ENCODE peak calls at places on chromosomes 12 and 14, in six cellular contexts. V is A549, I is GM12865, H is lower lobe of right lung, P is lower leg skin, S is lung. T is an unnamed sample.
A peak's percentile ranks its signal among the peaks of the same experiment; 100 is the strongest.

GRCh38 chr14:35254736-35255135 is 37.4 kb upstream of the PSMA6 start:
- DNase-seq in H (no peak), P (no peak), I (peak; percentile 62), V (no peak), S (no peak), T (no peak)

GRCh38 chr14:96162741-96163140 is 41.9 kb upstream of the BDKRB2 start:
- DNase-seq in S (no peak), H (no peak), I (no peak), P (no peak), V (no peak), T (no peak)

GRCh38 chr12:126093911-126094310 is 1028.7 kb downstream of the AACS start:
- DNase-seq in S (no peak), P (no peak), H (no peak), I (no peak), V (peak; percentile 11), T (peak; percentile 5)

GRCh38 chr12:120132863-120133385 is 16.4 kb upstream of the RAB35 start:
- DNase-seq in H (no peak), V (no peak), I (peak; percentile 92), P (no peak), S (no peak), T (no peak)

GRCh38 chr14:47606601-47607000 is 68.8 kb downstream of the MDGA2 start:
- DNase-seq in P (no peak), V (no peak), S (no peak), H (no peak), I (no peak), T (no peak)

GRCh38 chr14:35140718-35141581 is 18.6 kb downstream of the PRORP start:
- DNase-seq in S (no peak), H (no peak), V (no peak), P (no peak), I (peak; percentile 34), T (peak; percentile 53)

GRCh38 chr12:54304187-54304810 is 3.5 kb upstream of the NFE2 start:
- DNase-seq in V (peak; percentile 58), P (peak; percentile 77), I (no peak), H (peak; percentile 94), S (peak; percentile 91), T (peak; percentile 84)

GRCh38 chr12:21526053-21526452 is at the start of gene SPX:
- DNase-seq in V (peak; percentile 72), I (no peak), H (no peak), P (no peak), S (no peak), T (peak; percentile 7)

GRCh38 chr14:63773504-63773903 is 45.6 kb upstream of the SGPP1 start:
- DNase-seq in P (no peak), S (no peak), H (no peak), V (no peak), I (peak; percentile 26), T (no peak)

GRCh38 chr14:20787025-20787424 is 6.0 kb downstream of the RNASE6 start:
- DNase-seq in S (no peak), P (no peak), H (no peak), I (no peak), V (no peak), T (no peak)

GRCh38 chr14:20782280-20782890 is 1.3 kb downstream of the RNASE6 start:
- DNase-seq in H (no peak), S (no peak), V (no peak), I (peak; percentile 64), P (no peak), T (no peak)

GRCh38 chr14:20781805-20782204 is 737 bp downstream of the RNASE6 start:
- DNase-seq in H (no peak), I (peak; percentile 37), S (no peak), P (no peak), V (no peak), T (no peak)
- H3K4me3 ChIP-seq in H (peak overlapping the region; percentile 41), I (peak overlapping the region; percentile 62), S (no peak overlapping the region), P (no peak overlapping the region), V (no peak overlapping the region), T (no peak overlapping the region)

DNA sequence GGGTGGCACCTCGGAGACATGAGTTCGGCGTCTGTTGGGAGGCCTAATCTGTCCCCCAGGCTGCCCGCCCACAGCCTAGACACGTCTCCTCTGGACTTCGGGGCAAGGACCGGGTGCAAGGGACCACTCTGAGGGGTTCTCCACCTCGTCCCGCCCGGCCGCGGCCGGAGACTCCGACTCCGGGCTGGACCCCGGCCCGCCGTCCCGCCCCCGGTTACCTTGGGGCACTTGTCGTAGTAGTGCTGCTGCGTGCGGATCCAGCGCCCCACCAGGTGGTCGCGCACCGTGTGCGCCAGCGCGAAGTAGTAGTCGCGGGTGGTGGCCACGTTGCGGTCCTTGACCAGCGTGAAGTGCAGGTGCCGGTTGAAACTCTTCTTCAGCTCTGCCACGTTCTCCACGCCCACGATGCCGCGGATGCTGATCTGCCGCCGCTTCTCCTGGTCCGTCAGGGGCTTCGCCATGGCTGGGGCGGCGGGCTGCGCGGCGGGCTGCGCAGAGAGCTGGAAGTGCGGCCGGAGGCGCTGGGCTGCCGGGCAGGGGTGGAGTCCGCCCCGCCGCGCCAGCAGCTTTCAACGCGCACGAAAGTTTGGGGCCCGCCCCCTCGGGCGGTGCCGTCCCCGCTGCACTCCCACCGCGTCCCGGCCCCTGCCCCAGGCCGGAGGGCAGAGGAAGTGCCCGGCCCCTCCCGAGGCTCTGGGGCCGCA is at the start of gene PYGL:
- DNase-seq in H (peak; percentile 89), I (peak; percentile 70), S (peak; percentile 80), V (peak; percentile 77), P (peak; percentile 53), T (peak; percentile 73)
- H3K4me3 ChIP-seq in H (peak within 1 kb of the TSS; percentile 74), I (peak within 1 kb of the TSS; percentile 60), S (peak within 1 kb of the TSS; percentile 82), V (peak within 1 kb of the TSS; percentile 90), P (peak within 1 kb of the TSS; percentile 71), T (peak within 1 kb of the TSS; percentile 80)

GRCh38 chr12:67698711-67699603 is 50.4 kb downstream of the DYRK2 start:
- DNase-seq in H (no peak), S (no peak), P (no peak), I (peak; percentile 94), V (no peak), T (peak; percentile 37)
- H3K4me3 ChIP-seq in H (peak overlapping the region; percentile 39), S (no peak overlapping the region), P (no peak overlapping the region), I (no peak overlapping the region), V (no peak overlapping the region), T (peak overlapping the region; percentile 19)

GRCh38 chr14:99535908-99536778 is 54.9 kb downstream of the CCNK start:
- DNase-seq in V (no peak), P (no peak), I (no peak), H (no peak), S (no peak), T (no peak)
- H3K4me3 ChIP-seq in V (no peak overlapping the region), P (no peak overlapping the region), I (no peak overlapping the region), H (no peak overlapping the region), S (no peak overlapping the region), T (no peak overlapping the region)

DNA sequence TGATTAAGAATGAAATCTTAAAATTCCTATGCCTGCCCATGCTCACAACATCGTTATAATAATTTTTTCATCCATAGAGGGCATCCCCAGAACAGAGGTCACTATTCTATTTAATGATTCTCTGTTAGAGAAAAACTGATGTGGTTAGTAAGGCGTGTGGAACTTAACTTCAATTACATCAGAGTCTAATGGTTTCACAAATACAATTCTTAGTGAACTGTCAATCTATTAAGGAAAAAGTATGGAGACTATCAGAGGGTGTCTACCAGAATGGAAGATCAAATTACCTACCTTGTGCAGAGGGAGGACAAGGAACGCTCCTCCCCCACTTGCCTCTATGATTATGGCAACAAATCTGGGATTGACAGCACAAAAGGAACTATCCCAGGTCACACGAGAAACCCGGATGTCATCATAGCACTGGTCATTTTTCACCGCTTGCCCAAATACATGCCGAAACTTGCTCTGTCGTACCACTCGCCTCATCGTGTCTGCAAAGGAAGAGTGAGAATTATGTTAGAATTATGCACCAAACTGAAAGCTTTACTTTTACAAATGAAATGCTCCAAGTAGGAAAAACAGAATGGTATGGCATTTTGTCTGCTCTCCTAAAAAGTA is 30.4 kb downstream of the CORO1C start:
- DNase-seq in P (no peak), S (no peak), H (no peak), V (no peak), I (no peak), T (no peak)
- H3K4me3 ChIP-seq in P (no peak overlapping the region), S (no peak overlapping the region), H (peak overlapping the region; percentile 1), V (no peak overlapping the region), I (no peak overlapping the region), T (no peak overlapping the region)

GRCh38 chr12:65826513-65827171 is 2.4 kb downstream of the HMGA2 start:
- DNase-seq in V (peak; percentile 11), S (no peak), H (no peak), P (no peak), I (no peak), T (peak; percentile 72)

GRCh38 chr12:65825573-65826512 is 1.6 kb downstream of the HMGA2 start:
- DNase-seq in V (peak; percentile 43), I (peak; percentile 24), P (no peak), S (no peak), H (peak; percentile 48), T (peak; percentile 66)

GRCh38 chr12:65828711-65829339 is 4.5 kb downstream of the HMGA2 start:
- DNase-seq in P (no peak), S (no peak), I (no peak), V (no peak), H (no peak), T (peak; percentile 34)

GRCh38 chr12:65829716-65830115 is 5.4 kb downstream of the HMGA2 start:
- DNase-seq in V (no peak), H (no peak), S (no peak), I (no peak), P (no peak), T (no peak)

DNA sequence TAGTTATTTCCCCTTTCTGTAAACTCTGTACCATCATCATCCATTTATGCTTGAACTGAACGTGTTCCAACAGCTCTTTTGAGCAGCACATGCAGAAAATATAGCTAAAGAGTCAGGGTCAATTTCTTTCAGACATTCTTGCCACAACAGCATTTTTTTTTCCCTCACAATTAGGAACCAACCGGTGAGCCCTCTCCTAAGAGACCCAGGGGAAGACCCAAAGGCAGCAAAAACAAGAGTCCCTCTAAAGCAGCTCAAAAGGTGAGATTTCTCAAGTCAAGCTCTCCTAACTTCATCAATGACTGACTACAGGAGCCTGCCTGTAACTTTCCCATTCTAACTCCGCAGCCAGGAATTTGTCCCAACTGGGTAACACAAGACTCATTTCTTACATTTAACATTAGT is 3.5 kb downstream of the HMGA2 start:
- DNase-seq in S (no peak), I (no peak), V (no peak), H (no peak), P (no peak), T (peak; percentile 55)
- H3K4me3 ChIP-seq in S (no peak overlapping the region), I (no peak overlapping the region), V (no peak overlapping the region), H (no peak overlapping the region), P (no peak overlapping the region), T (peak overlapping the region; percentile 92)

T was measured in fibroblast of villous mesenchyme.